ENCODE peak calls at places on chromosomes 5 and 9, in eight cellular contexts. L, M, G, V, J, X, Q and A are unnamed samples.

GRCh38 chr9:101536938-101537337 is 3.3 kb downstream of the RNF20 start:
- DNase-seq in M (no peak), V (no peak), L (no peak), Q (peak; percentile 53), G (no peak), J (no peak), X (peak; percentile 49), A (no peak)

GRCh38 chr5:67170783-67171182 is 25.8 kb downstream of the CD180 start:
- DNase-seq in V (peak; percentile 21), M (no peak), Q (no peak), J (no peak), G (no peak), X (no peak), L (no peak), A (no peak)

GRCh38 chr5:127746756-127747155 is 43.6 kb downstream of the CCDC192 start:
- DNase-seq in X (no peak), M (no peak), J (peak; percentile 56), G (no peak), L (no peak), V (no peak), Q (peak; percentile 53), A (no peak)

GRCh38 chr5:145449794-145450193 is 385.3 kb downstream of the PRELID2 start:
- DNase-seq in G (no peak), X (no peak), L (no peak), V (peak; percentile 9), Q (peak; percentile 5), M (no peak), J (no peak), A (no peak)

GRCh38 chr5:133316346-133317343 is 264.8 kb downstream of the HSPA4 start:
- DNase-seq in J (peak; percentile 39), V (no peak), G (no peak), L (no peak), X (peak; percentile 56), M (no peak), Q (peak; percentile 8), A (no peak)

GRCh38 chr5:38968665-38969064 is 105.5 kb downstream of the RICTOR start:
- DNase-seq in X (no peak), Q (no peak), V (no peak), G (no peak), J (no peak), M (no peak), L (no peak), A (no peak)

GRCh38 chr9:37464426-37465248 is 613 bp downstream of the ZBTB5 start:
- DNase-seq in V (peak; percentile 64), Q (peak; percentile 82), G (no peak), J (no peak), X (peak; percentile 88), L (no peak), M (no peak), A (peak; percentile 11)

GRCh38 chr9:124721109-124721850 is 49.8 kb downstream of the NR6A1 start:
- DNase-seq in M (no peak), L (no peak), G (no peak), Q (peak; percentile 92), V (no peak), J (no peak), X (no peak), A (peak; percentile 37)

GRCh38 chr9:93819905-93820304 is 135.2 kb downstream of the BARX1 start:
- DNase-seq in L (no peak), G (no peak), J (no peak), V (no peak), M (no peak), Q (no peak), X (no peak), A (no peak)

GRCh38 chr5:75584641-75585040 is 26.6 kb upstream of the ANKDD1B start:
- DNase-seq in X (no peak), Q (no peak), V (no peak), M (no peak), G (no peak), L (no peak), J (peak; percentile 22), A (no peak)

GRCh38 chr5:10030219-10030831 is 219.4 kb downstream of the ATPSCKMT start:
- DNase-seq in X (no peak), M (no peak), L (no peak), V (peak; percentile 15), J (peak; percentile 43), G (no peak), Q (peak; percentile 58), A (no peak)

GRCh38 chr5:98938459-98938858 is 9.7 kb upstream of the CHD1 start:
- DNase-seq in X (no peak), V (peak; percentile 81), G (no peak), M (no peak), J (no peak), Q (peak; percentile 49), L (no peak), A (no peak)

GRCh38 chr9:14351206-14351605 is 37.3 kb upstream of the NFIB start:
- DNase-seq in V (no peak), L (no peak), X (no peak), Q (no peak), M (no peak), J (no peak), G (no peak), A (no peak)

GRCh38 chr5:594241-594860 is 17.8 kb upstream of the CEP72 start:
- DNase-seq in L (no peak), M (no peak), V (no peak), G (no peak), Q (no peak), J (peak; percentile 17), X (no peak), A (no peak)

GRCh38 chr5:175654807-175655206 is 3.1 kb upstream of the HRH2 start:
- DNase-seq in Q (no peak), V (no peak), J (no peak), M (no peak), X (no peak), G (no peak), L (no peak), A (no peak)

GRCh38 chr9:137299938-137300337 is 2.1 kb downstream of the NRARP start:
- DNase-seq in Q (no peak), G (no peak), L (peak; percentile 12), X (no peak), M (no peak), J (no peak), V (no peak), A (no peak)

GRCh38 chr9:4293293-4293931 is 6.5 kb downstream of the GLIS3 start:
- DNase-seq in X (no peak), M (no peak), Q (peak; percentile 98), J (no peak), L (no peak), V (peak; percentile 96), G (peak; percentile 92), A (peak; percentile 95)

GRCh38 chr9:123796618-123797484 is 133.1 kb downstream of the DENND1A start:
- DNase-seq in G (no peak), M (peak; percentile 8), J (no peak), V (no peak), Q (peak; percentile 25), L (no peak), X (no peak), A (no peak)

GRCh38 chr5:179158556-179158955 is 98.4 kb downstream of the ZNF354C start:
- DNase-seq in Q (no peak), G (no peak), J (no peak), X (no peak), V (no peak), L (no peak), M (no peak), A (no peak)

GRCh38 chr9:83199240-83199639 is 136.3 kb upstream of the RASEF start:
- DNase-seq in X (peak; percentile 61), J (peak; percentile 86), V (peak; percentile 53), Q (peak; percentile 60), G (peak; percentile 43), M (no peak), L (peak; percentile 15), A (no peak)

GRCh38 chr9:29691758-29692407 is 2118.6 kb upstream of the C9orf72 start:
- DNase-seq in G (no peak), Q (no peak), L (no peak), M (peak; percentile 14), J (peak; percentile 90), X (peak; percentile 52), V (no peak), A (no peak)

GRCh38 chr5:127409236-127409921 is 108.1 kb upstream of the PRRC1 start:
- DNase-seq in L (no peak), V (peak; percentile 23), M (no peak), G (no peak), Q (no peak), X (no peak), J (no peak), A (no peak)

GRCh38 chr9:1495684-1496083 is 445.5 kb downstream of the DMRT2 start:
- DNase-seq in G (no peak), L (peak; percentile 59), V (no peak), Q (no peak), X (no peak), J (peak; percentile 51), M (no peak), A (no peak)

GRCh38 chr5:38780316-38780715 is 65.5 kb upstream of the OSMR start:
- DNase-seq in Q (peak; percentile 15), X (no peak), J (no peak), G (no peak), L (no peak), M (no peak), V (no peak), A (no peak)

GRCh38 chr9:79220666-79221065 is 351.1 kb upstream of the TLE4 start:
- DNase-seq in J (no peak), V (no peak), X (no peak), G (peak; percentile 27), M (no peak), L (no peak), Q (peak; percentile 91), A (peak; percentile 44)

GRCh38 chr5:174755103-174755502 is 30.7 kb downstream of the MSX2 start:
- DNase-seq in X (no peak), Q (peak; percentile 42), M (no peak), V (no peak), L (no peak), J (peak; percentile 28), G (no peak), A (no peak)